ENCODE peak calls at places on chromosome 18, in four cellular contexts. One of them, this sample, is unnamed.

GRCh38 chr18:24436939-24437338 is 10.5 kb downstream of the IMPACT start:
- DNase-seq in A172: no peak
- DNase-seq in GM23248: no peak
- DNase-seq in NCI-H1417: no peak
- DNase-seq in this sample: no peak

GRCh38 chr18:79481041-79481790 is 85.5 kb downstream of the NFATC1 start:
- DNase-seq in A172: no peak
- DNase-seq in GM23248: no peak
- DNase-seq in NCI-H1417: peak; percentile 21
- DNase-seq in this sample: no peak

GRCh38 chr18:59612461-59612860 is 84.8 kb downstream of the CCBE1 start:
- DNase-seq in A172: no peak
- DNase-seq in NCI-H1417: no peak
- DNase-seq in GM23248: peak; percentile 70
- DNase-seq in this sample: peak; percentile 90

GRCh38 chr18:22283397-22283796 is 114.0 kb downstream of the GATA6 start:
- DNase-seq in GM23248: peak; percentile 60
- DNase-seq in NCI-H1417: no peak
- DNase-seq in A172: peak; percentile 41
- DNase-seq in this sample: no peak

GRCh38 chr18:34867520-34867919 is 157.4 kb downstream of the DTNA start:
- DNase-seq in A172: peak; percentile 27
- DNase-seq in NCI-H1417: peak; percentile 50
- DNase-seq in GM23248: peak; percentile 1
- DNase-seq in this sample: no peak

GRCh38 chr18:78753240-78753639 is 226.4 kb upstream of the SALL3 start:
- DNase-seq in GM23248: no peak
- DNase-seq in NCI-H1417: no peak
- DNase-seq in A172: no peak
- DNase-seq in this sample: no peak

GRCh38 chr18:36942264-36942663 is 113.3 kb downstream of the KIAA1328 start:
- DNase-seq in NCI-H1417: peak; percentile 44
- DNase-seq in GM23248: peak; percentile 49
- DNase-seq in A172: peak; percentile 6
- DNase-seq in this sample: peak; percentile 28

GRCh38 chr18:79818631-79819030 is 20.9 kb downstream of the KCNG2 start:
- DNase-seq in NCI-H1417: no peak
- DNase-seq in GM23248: no peak
- DNase-seq in A172: no peak
- DNase-seq in this sample: no peak

GRCh38 chr18:73848656-73849055 is 299.0 kb downstream of the FBXO15 start:
- DNase-seq in A172: peak; percentile 34
- DNase-seq in GM23248: peak; percentile 71
- DNase-seq in NCI-H1417: no peak
- DNase-seq in this sample: peak; percentile 90

GRCh38 chr18:44548291-44549221 is 132.1 kb upstream of the SETBP1 start:
- DNase-seq in GM23248: peak; percentile 56
- DNase-seq in NCI-H1417: no peak
- DNase-seq in A172: no peak
- DNase-seq in this sample: peak; percentile 39

GRCh38 chr18:47287911-47288635 is 36.6 kb upstream of the SKOR2 start:
- DNase-seq in A172: no peak
- DNase-seq in NCI-H1417: peak; percentile 50
- DNase-seq in GM23248: no peak
- DNase-seq in this sample: no peak

GRCh38 chr18:79794851-79795250 is 2.9 kb upstream of the KCNG2 start:
- DNase-seq in NCI-H1417: no peak
- DNase-seq in A172: no peak
- DNase-seq in GM23248: no peak
- DNase-seq in this sample: no peak

GRCh38 chr18:23967321-23968089 is 47.0 kb upstream of the TTC39C start:
- DNase-seq in NCI-H1417: peak; percentile 60
- DNase-seq in GM23248: no peak
- DNase-seq in A172: no peak
- DNase-seq in this sample: no peak

GRCh38 chr18:80171190-80171872 is 62.3 kb downstream of the ADNP2 start:
- DNase-seq in GM23248: peak; percentile 65
- DNase-seq in A172: peak; percentile 7
- DNase-seq in NCI-H1417: no peak
- DNase-seq in this sample: peak; percentile 77

GRCh38 chr18:5519448-5520362 is 24.1 kb downstream of the EPB41L3 start:
- DNase-seq in NCI-H1417: no peak
- DNase-seq in A172: no peak
- DNase-seq in GM23248: peak; percentile 53
- DNase-seq in this sample: peak; percentile 31

GRCh38 chr18:39462436-39462835 is 1896.8 kb upstream of the CELF4 start:
- DNase-seq in NCI-H1417: no peak
- DNase-seq in GM23248: peak; percentile 83
- DNase-seq in A172: peak; percentile 56
- DNase-seq in this sample: peak; percentile 19

GRCh38 chr18:10318686-10318960 is 135.8 kb upstream of the APCDD1 start:
- DNase-seq in NCI-H1417: no peak
- DNase-seq in GM23248: peak; percentile 75
- DNase-seq in A172: no peak
- DNase-seq in this sample: peak; percentile 63

This sample was measured in adipocyte.